ENCODE peak calls at places on chromosomes 6 and 20, in six cellular contexts. K is left ventricle myocardium inferior, I is NCI-H2029, M is neural crest cell, E is lower lobe of right lung, T is EL. Y is an unnamed sample.

GRCh38 chr6:133701633-133702331 is 187.1 kb upstream of the TCF21 start:
- DNase-seq in I (no peak), M (no peak), E (no peak), K (peak; percentile 53), T (no peak), Y (no peak)

GRCh38 chr6:158629376-158630221 is 14.9 kb downstream of the DYNLT1 start:
- DNase-seq in M (no peak), K (no peak), I (peak; percentile 38), E (no peak), T (no peak), Y (no peak)

GRCh38 chr20:37401930-37402675 is 56.2 kb downstream of the SRC start:
- DNase-seq in E (no peak), I (no peak), T (no peak), M (no peak), K (no peak), Y (no peak)

GRCh38 chr20:31559704-31560093 is 45.4 kb upstream of the ID1 start:
- DNase-seq in M (no peak), I (no peak), K (no peak), E (no peak), T (peak; percentile 49), Y (no peak)

GRCh38 chr20:61940491-61940890 is 125.2 kb downstream of the TAF4 start:
- DNase-seq in K (peak; percentile 5), I (no peak), E (peak; percentile 23), M (no peak), T (no peak), Y (no peak)

GRCh38 chr6:108793449-108794134 is 54.6 kb upstream of the ARMC2 start:
- DNase-seq in M (no peak), T (no peak), E (no peak), K (no peak), I (no peak), Y (peak; percentile 30)

GRCh38 chr6:40661726-40662125 is 74.6 kb upstream of the LRFN2 start:
- DNase-seq in K (no peak), I (no peak), E (no peak), M (no peak), T (no peak), Y (no peak)

GRCh38 chr20:43681468-43681942 is 14.6 kb downstream of the MYBL2 start:
- DNase-seq in I (peak; percentile 13), K (peak; percentile 23), M (no peak), E (no peak), T (no peak), Y (no peak)

GRCh38 chr6:49676671-49677281 is 36.6 kb downstream of the CRISP2 start:
- DNase-seq in K (no peak), T (peak; percentile 51), E (no peak), M (no peak), I (no peak), Y (no peak)

GRCh38 chr6:134517145-134517658 is 199.3 kb upstream of the SGK1 start:
- DNase-seq in K (peak; percentile 83), T (peak; percentile 84), I (no peak), M (no peak), E (peak; percentile 87), Y (peak; percentile 73)

GRCh38 chr20:38159949-38160756 is 4.9 kb downstream of the TGM2 start:
- DNase-seq in M (no peak), I (no peak), E (no peak), K (no peak), T (no peak), Y (no peak)

GRCh38 chr6:10745116-10745515 is 2.5 kb upstream of the TMEM14B start:
- DNase-seq in T (no peak), E (no peak), M (no peak), K (no peak), I (no peak), Y (no peak)

GRCh38 chr6:33897193-33897479 is 93.3 kb upstream of the MLN start:
- DNase-seq in K (no peak), I (no peak), E (no peak), T (no peak), M (no peak), Y (no peak)

GRCh38 chr6:88814909-88815308 is 148.5 kb downstream of the RNGTT start:
- DNase-seq in E (no peak), I (no peak), T (no peak), K (no peak), M (no peak), Y (no peak)

GRCh38 chr6:159444073-159444472 is 249.0 kb downstream of the SOD2 start:
- DNase-seq in E (no peak), T (no peak), K (no peak), M (no peak), I (no peak), Y (no peak)

GRCh38 chr6:46186583-46186982 is 15.8 kb upstream of the ENPP5 start:
- DNase-seq in I (no peak), E (no peak), T (no peak), K (no peak), M (no peak), Y (no peak)

GRCh38 chr6:41824571-41825569 is 37.4 kb downstream of the TOMM6 start:
- DNase-seq in K (no peak), E (no peak), M (no peak), T (peak; percentile 9), I (peak; percentile 4), Y (no peak)

GRCh38 chr20:43916073-43916874 is 1.6 kb downstream of the TOX2 start:
- DNase-seq in M (no peak), I (no peak), E (no peak), T (peak; percentile 40), K (no peak), Y (no peak)

GRCh38 chr6:43575105-43575771 is 600 bp downstream of the XPO5 start:
- DNase-seq in M (peak; percentile 35), E (peak; percentile 73), K (peak; percentile 29), I (no peak), T (peak; percentile 44), Y (no peak)

GRCh38 chr6:156972145-156972544 is 195.0 kb downstream of the ARID1B start:
- DNase-seq in T (no peak), E (no peak), K (no peak), I (no peak), M (no peak), Y (no peak)

GRCh38 chr20:44888226-44889103 is 3.0 kb downstream of the YWHAB start:
- DNase-seq in M (no peak), T (no peak), E (no peak), I (no peak), K (no peak), Y (no peak)

GRCh38 chr20:19210426-19211155 is 1.9 kb upstream of the SLC24A3 start:
- DNase-seq in M (no peak), I (peak; percentile 2), K (no peak), T (no peak), E (no peak), Y (peak; percentile 83)

GRCh38 chr6:142902636-142903053 is 42.3 kb downstream of the HIVEP2 start:
- DNase-seq in E (peak; percentile 62), T (peak; percentile 99), I (peak; percentile 48), K (peak; percentile 46), M (no peak), Y (no peak)

GRCh38 chr6:129686941-129687627 is 22.9 kb downstream of the ARHGAP18 start:
- DNase-seq in T (peak; percentile 49), E (no peak), I (no peak), M (no peak), K (no peak), Y (no peak)

GRCh38 chr6:133923938-133924593 is 29.0 kb upstream of the TBPL1 start:
- DNase-seq in I (peak; percentile 35), T (peak; percentile 78), E (no peak), K (peak; percentile 25), M (peak; percentile 63), Y (peak; percentile 60)

GRCh38 chr20:33516882-33517281 is 27.0 kb downstream of the CBFA2T2 start:
- DNase-seq in I (no peak), T (peak; percentile 3), K (no peak), M (no peak), E (no peak), Y (no peak)

GRCh38 chr6:162032620-162033019 is 694.9 kb downstream of the PRKN start:
- DNase-seq in T (no peak), I (no peak), M (no peak), E (no peak), K (no peak), Y (no peak)

GRCh38 chr6:100506651-100507050 is 41.9 kb upstream of the SIM1 start:
- DNase-seq in E (no peak), K (no peak), M (no peak), T (peak; percentile 84), I (no peak), Y (no peak)

GRCh38 chr6:162713926-162714759 is 13.4 kb downstream of the PRKN start:
- DNase-seq in K (no peak), E (no peak), I (no peak), M (no peak), T (no peak), Y (no peak)

GRCh38 chr20:32946629-32947028 is 57.6 kb downstream of the SUN5 start:
- DNase-seq in I (no peak), K (no peak), T (no peak), M (no peak), E (no peak), Y (no peak)